ENCODE peak calls at places on chromosomes 1 and 21, in nine cellular contexts. D is OCI-LY7; T is brain microvascular endothelial cell; A is AG04450; Z is psoas muscle; W is tibial artery; V is A673; P is GM10248; K is CD8-positive, alpha-beta T cell. R is an unnamed sample.
A peak's percentile ranks its signal among the peaks of the same experiment; 100 is the strongest.

GRCh38 chr1:230760360-230760827 is 13.2 kb downstream of the CAPN9 start:
- DNase-seq in D (peak; percentile 14), T (no peak), A (no peak), Z (no peak), W (no peak), V (no peak), P (no peak), K (no peak), R (no peak)

GRCh38 chr1:221439008-221439733 is 302.7 kb downstream of the DUSP10 start:
- DNase-seq in D (no peak), T (peak; percentile 96), A (peak; percentile 61), Z (no peak), W (no peak), V (peak; percentile 33), P (peak; percentile 13), K (peak; percentile 20), R (no peak)

GRCh38 chr1:53485478-53486394 is 26.5 kb downstream of the DMRTB1 start:
- DNase-seq in D (peak; percentile 64), T (peak; percentile 80), A (peak; percentile 52), Z (peak; percentile 86), W (peak; percentile 69), V (peak; percentile 71), P (peak; percentile 83), K (peak; percentile 70), R (peak; percentile 44)

GRCh38 chr1:29171089-29171488 is 10.6 kb downstream of the SRSF4 start:
- DNase-seq in D (no peak), T (no peak), A (no peak), Z (no peak), W (no peak), V (peak; percentile 84), P (no peak), K (no peak), R (no peak)

GRCh38 chr1:184461321-184461720 is 74.5 kb downstream of the C1orf21 start:
- DNase-seq in D (no peak), T (no peak), A (no peak), Z (no peak), W (no peak), V (no peak), P (no peak), K (no peak), R (no peak)

GRCh38 chr21:43637530-43637929 is 21.8 kb downstream of the HSF2BP start:
- DNase-seq in D (no peak), T (no peak), A (no peak), Z (no peak), W (no peak), V (no peak), P (no peak), K (no peak), R (no peak)

GRCh38 chr1:162631546-162632233 is 574 bp upstream of the DDR2 start:
- DNase-seq in D (no peak), T (peak; percentile 75), A (peak; percentile 57), Z (no peak), W (peak; percentile 59), V (peak; percentile 89), P (no peak), K (no peak), R (no peak)

GRCh38 chr1:37890378-37891014 is 31.1 kb upstream of the MTF1 start:
- DNase-seq in D (peak; percentile 75), T (peak; percentile 41), A (no peak), Z (no peak), W (no peak), V (peak; percentile 54), P (peak; percentile 56), K (peak; percentile 9), R (no peak)

GRCh38 chr1:26626994-26627393 is 68.8 kb upstream of the ARID1A start:
- DNase-seq in D (no peak), T (peak; percentile 14), A (peak; percentile 6), Z (no peak), W (peak; percentile 52), V (no peak), P (no peak), K (no peak), R (no peak)

GRCh38 chr1:63870152-63870551 is 96.3 kb downstream of the ROR1 start:
- DNase-seq in D (no peak), T (no peak), A (no peak), Z (no peak), W (no peak), V (no peak), P (no peak), K (no peak), R (no peak)
- TF ChIP-seq CTCF in D (no peak), T (peak; percentile 19), A (no peak), Z (no peak), W (no peak), V (peak; percentile 32), P (no peak), K (no peak), R (no peak)

GRCh38 chr21:30714436-30714835 is 4.1 kb downstream of the KRTAP21-3 start:
- DNase-seq in D (no peak), T (no peak), A (no peak), Z (no peak), W (no peak), V (no peak), P (no peak), K (no peak), R (no peak)
- TF ChIP-seq CTCF in D (no peak), T (no peak), A (no peak), Z (no peak), W (no peak), V (no peak), P (no peak), K (no peak), R (no peak)

DNA sequence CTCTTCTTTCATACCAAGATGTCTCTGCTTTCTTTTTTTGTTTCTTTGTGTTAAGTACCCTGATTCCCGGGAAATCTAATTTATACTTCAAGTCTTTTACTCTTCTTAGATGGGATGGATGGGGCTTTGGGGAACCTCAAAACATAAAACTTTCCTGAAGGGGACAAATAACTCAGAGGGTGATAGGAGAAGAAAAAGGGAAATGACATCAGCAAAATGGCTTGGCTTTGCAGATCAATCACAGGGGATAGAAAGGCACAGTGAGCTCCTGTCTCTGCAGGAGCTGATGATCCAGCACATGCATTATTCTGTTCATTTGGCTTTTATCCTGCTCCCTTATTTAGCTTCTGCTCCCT is 1.4 kb upstream of the CA14 start:
- DNase-seq in D (no peak), T (no peak), A (no peak), Z (no peak), W (no peak), V (peak; percentile 58), P (no peak), K (no peak), R (no peak)
- TF ChIP-seq CTCF in D (peak; percentile 2), T (no peak), A (no peak), Z (no peak), W (no peak), V (no peak), P (no peak), K (no peak), R (no peak)

DNA sequence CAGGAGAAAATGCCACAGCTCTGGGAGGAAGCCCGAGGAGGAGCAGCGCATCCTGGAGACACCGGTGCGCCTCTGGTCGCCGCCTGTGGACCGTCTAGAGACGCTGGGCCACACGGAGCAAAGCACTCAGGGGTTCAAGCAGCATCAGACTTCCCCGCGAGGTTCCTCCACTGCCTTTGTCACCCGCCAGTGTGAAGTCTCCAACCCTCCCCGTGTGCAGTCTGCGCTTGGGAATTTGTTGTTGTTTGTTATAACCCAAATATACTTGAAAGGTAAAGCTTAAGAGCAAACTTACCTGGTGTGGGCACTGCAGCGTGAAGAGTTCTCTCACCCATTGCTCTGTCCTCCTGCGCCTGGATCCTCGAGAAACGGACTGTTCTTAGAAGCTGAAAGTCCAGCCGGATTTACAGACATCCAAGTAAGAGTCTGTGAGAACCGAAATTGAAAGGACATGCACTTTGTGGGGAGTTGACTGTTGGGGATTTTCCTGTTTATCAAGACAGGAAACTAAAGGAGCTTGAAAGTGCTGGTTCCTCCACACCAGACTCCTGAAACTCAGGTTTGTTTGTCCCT is at the start of gene GBP4:
- DNase-seq in D (no peak), T (no peak), A (no peak), Z (peak; percentile 60), W (peak; percentile 24), V (no peak), P (peak; percentile 48), K (peak; percentile 54), R (no peak)
- TF ChIP-seq CTCF in D (no peak), T (no peak), A (no peak), Z (no peak), W (no peak), V (no peak), P (no peak), K (no peak), R (no peak)

DNA sequence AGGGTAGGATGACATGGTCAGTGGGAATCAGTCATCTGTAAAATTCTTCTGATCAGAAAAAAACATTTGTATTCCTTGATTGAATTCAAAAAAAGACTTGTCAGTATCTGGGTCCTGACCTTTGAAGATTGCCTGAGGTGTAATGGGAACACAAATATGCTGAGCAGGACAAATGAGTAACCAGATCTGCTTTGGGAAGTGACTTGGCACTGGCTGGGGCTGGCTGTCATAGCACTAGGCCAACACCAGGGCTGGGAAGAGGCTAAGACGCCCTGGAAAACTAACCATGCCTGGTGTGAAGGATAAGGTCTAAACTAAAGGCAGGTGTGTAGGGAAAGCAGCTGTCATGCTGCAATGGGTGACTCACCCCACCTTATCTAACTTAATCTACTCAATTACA is 452.9 kb upstream of the BEND5 start:
- DNase-seq in D (no peak), T (no peak), A (no peak), Z (no peak), W (no peak), V (no peak), P (no peak), K (no peak), R (no peak)
- TF ChIP-seq CTCF in D (no peak), T (peak; percentile 17), A (no peak), Z (no peak), W (no peak), V (no peak), P (no peak), K (no peak), R (no peak)

GRCh38 chr1:232279909-232280308 is 350.0 kb downstream of the SIPA1L2 start:
- DNase-seq in D (no peak), T (no peak), A (no peak), Z (no peak), W (no peak), V (no peak), P (no peak), K (no peak), R (no peak)

GRCh38 chr1:232282541-232282940 is 347.4 kb downstream of the SIPA1L2 start:
- DNase-seq in D (no peak), T (no peak), A (no peak), Z (no peak), W (no peak), V (no peak), P (no peak), K (no peak), R (no peak)

GRCh38 chr1:232278925-232279324 is 351.0 kb downstream of the SIPA1L2 start:
- DNase-seq in D (no peak), T (no peak), A (no peak), Z (no peak), W (no peak), V (no peak), P (no peak), K (no peak), R (no peak)

GRCh38 chr1:232283864-232284263 is 346.1 kb downstream of the SIPA1L2 start:
- DNase-seq in D (no peak), T (no peak), A (no peak), Z (no peak), W (no peak), V (peak; percentile 68), P (no peak), K (no peak), R (no peak)

DNA sequence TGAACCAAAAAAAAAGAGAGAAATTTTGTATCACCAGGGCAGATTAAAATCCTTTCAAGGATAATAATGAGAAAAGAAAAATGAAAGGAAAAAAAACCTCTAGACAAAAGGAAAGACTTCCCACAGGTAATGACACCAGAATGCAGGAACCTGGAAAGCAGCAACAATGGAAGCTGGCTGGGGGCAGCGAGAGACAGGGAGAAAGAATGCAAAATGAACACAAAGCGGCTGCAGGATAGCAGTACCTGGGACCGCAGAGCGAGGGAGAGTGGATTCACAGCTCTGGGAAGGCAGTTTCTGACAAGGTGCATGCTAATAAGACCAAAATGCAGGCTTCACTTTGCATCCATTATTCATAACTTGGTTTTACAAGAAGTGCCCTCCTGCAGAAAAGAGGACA is 349.0 kb downstream of the SIPA1L2 start:
- DNase-seq in D (no peak), T (no peak), A (no peak), Z (no peak), W (no peak), V (no peak), P (no peak), K (no peak), R (no peak)
- TF ChIP-seq CTCF in D (no peak), T (no peak), A (no peak), Z (no peak), W (no peak), V (no peak), P (no peak), K (no peak), R (no peak)